ENCODE peak calls at places on chromosomes 7 and 10, in ten cellular contexts. One of them, this sample, is unnamed.

GRCh38 chr10:133259603-133259992 is 17.1 kb downstream of the ADAM8 start:
- DNase-seq in AG04450: no peak
- DNase-seq in CD8-positive, alpha-beta memory T cell: no peak
- DNase-seq in AG04449: no peak
- DNase-seq in tibial nerve: no peak
- DNase-seq in lower lobe of right lung: no peak
- DNase-seq in endodermal cell: no peak
- DNase-seq in left ventricle myocardium inferior: no peak
- DNase-seq in IMR-90: no peak
- DNase-seq in stomach: no peak
- DNase-seq in this sample: no peak

GRCh38 chr7:83663131-83663530 is 14.2 kb upstream of the SEMA3E start:
- DNase-seq in AG04450: no peak
- DNase-seq in IMR-90: no peak
- DNase-seq in stomach: no peak
- DNase-seq in tibial nerve: no peak
- DNase-seq in CD8-positive, alpha-beta memory T cell: no peak
- DNase-seq in lower lobe of right lung: no peak
- DNase-seq in left ventricle myocardium inferior: no peak
- DNase-seq in AG04449: no peak
- DNase-seq in endodermal cell: no peak
- DNase-seq in this sample: no peak

GRCh38 chr7:143487566-143487965 is 9.9 kb downstream of the TAS2R41 start:
- DNase-seq in CD8-positive, alpha-beta memory T cell: no peak
- DNase-seq in left ventricle myocardium inferior: peak; percentile 59
- DNase-seq in lower lobe of right lung: peak; percentile 55
- DNase-seq in AG04449: no peak
- DNase-seq in AG04450: no peak
- DNase-seq in stomach: no peak
- DNase-seq in endodermal cell: no peak
- DNase-seq in tibial nerve: peak; percentile 33
- DNase-seq in IMR-90: peak; percentile 62
- DNase-seq in this sample: peak; percentile 87

GRCh38 chr7:4079366-4079765 is 602.7 kb upstream of the FOXK1 start:
- DNase-seq in AG04449: no peak
- DNase-seq in endodermal cell: peak; percentile 10
- DNase-seq in left ventricle myocardium inferior: no peak
- DNase-seq in stomach: peak; percentile 9
- DNase-seq in IMR-90: no peak
- DNase-seq in lower lobe of right lung: no peak
- DNase-seq in tibial nerve: no peak
- DNase-seq in AG04450: no peak
- DNase-seq in CD8-positive, alpha-beta memory T cell: no peak
- DNase-seq in this sample: no peak

GRCh38 chr10:101848894-101849351 is 5.3 kb upstream of the KCNIP2 start:
- DNase-seq in endodermal cell: peak; percentile 78
- DNase-seq in stomach: no peak
- DNase-seq in IMR-90: no peak
- DNase-seq in AG04449: no peak
- DNase-seq in left ventricle myocardium inferior: no peak
- DNase-seq in AG04450: no peak
- DNase-seq in lower lobe of right lung: peak; percentile 62
- DNase-seq in tibial nerve: no peak
- DNase-seq in CD8-positive, alpha-beta memory T cell: no peak
- DNase-seq in this sample: no peak

GRCh38 chr10:31554556-31554955 is 235.5 kb downstream of the ZEB1 start:
- DNase-seq in stomach: no peak
- DNase-seq in IMR-90: peak; percentile 85
- DNase-seq in CD8-positive, alpha-beta memory T cell: no peak
- DNase-seq in AG04449: peak; percentile 4
- DNase-seq in AG04450: peak; percentile 34
- DNase-seq in lower lobe of right lung: no peak
- DNase-seq in endodermal cell: no peak
- DNase-seq in tibial nerve: no peak
- DNase-seq in left ventricle myocardium inferior: no peak
- DNase-seq in this sample: no peak

GRCh38 chr7:22389892-22390291 is 32.9 kb upstream of the RAPGEF5 start:
- DNase-seq in stomach: no peak
- DNase-seq in IMR-90: no peak
- DNase-seq in lower lobe of right lung: no peak
- DNase-seq in tibial nerve: no peak
- DNase-seq in AG04450: no peak
- DNase-seq in AG04449: no peak
- DNase-seq in endodermal cell: no peak
- DNase-seq in CD8-positive, alpha-beta memory T cell: no peak
- DNase-seq in left ventricle myocardium inferior: no peak
- DNase-seq in this sample: no peak

GRCh38 chr7:128827248-128827958 is 2.8 kb upstream of the FLNC start:
- DNase-seq in left ventricle myocardium inferior: peak; percentile 68
- DNase-seq in IMR-90: peak; percentile 83
- DNase-seq in lower lobe of right lung: no peak
- DNase-seq in AG04450: no peak
- DNase-seq in AG04449: peak; percentile 53
- DNase-seq in stomach: no peak
- DNase-seq in tibial nerve: no peak
- DNase-seq in endodermal cell: peak; percentile 80
- DNase-seq in CD8-positive, alpha-beta memory T cell: no peak
- DNase-seq in this sample: peak; percentile 39

GRCh38 chr10:24440817-24441790 is 232.2 kb downstream of the KIAA1217 start:
- DNase-seq in CD8-positive, alpha-beta memory T cell: no peak
- DNase-seq in endodermal cell: no peak
- DNase-seq in tibial nerve: no peak
- DNase-seq in AG04450: no peak
- DNase-seq in stomach: peak; percentile 28
- DNase-seq in AG04449: no peak
- DNase-seq in IMR-90: peak; percentile 87
- DNase-seq in left ventricle myocardium inferior: no peak
- DNase-seq in lower lobe of right lung: no peak
- DNase-seq in this sample: no peak

GRCh38 chr7:84100866-84101265 is 93.7 kb downstream of the SEMA3A start:
- DNase-seq in CD8-positive, alpha-beta memory T cell: no peak
- DNase-seq in left ventricle myocardium inferior: no peak
- DNase-seq in stomach: no peak
- DNase-seq in tibial nerve: no peak
- DNase-seq in IMR-90: peak; percentile 69
- DNase-seq in AG04450: no peak
- DNase-seq in endodermal cell: no peak
- DNase-seq in AG04449: no peak
- DNase-seq in lower lobe of right lung: no peak
- DNase-seq in this sample: no peak

GRCh38 chr7:30182186-30182585 is 47.4 kb downstream of the MTURN start:
- DNase-seq in tibial nerve: no peak
- DNase-seq in endodermal cell: no peak
- DNase-seq in IMR-90: no peak
- DNase-seq in lower lobe of right lung: no peak
- DNase-seq in stomach: no peak
- DNase-seq in AG04449: no peak
- DNase-seq in AG04450: no peak
- DNase-seq in left ventricle myocardium inferior: peak; percentile 32
- DNase-seq in CD8-positive, alpha-beta memory T cell: no peak
- DNase-seq in this sample: no peak

GRCh38 chr10:85580585-85580984 is 786.0 kb downstream of the GRID1 start:
- DNase-seq in left ventricle myocardium inferior: no peak
- DNase-seq in IMR-90: no peak
- DNase-seq in CD8-positive, alpha-beta memory T cell: no peak
- DNase-seq in tibial nerve: no peak
- DNase-seq in AG04449: no peak
- DNase-seq in lower lobe of right lung: no peak
- DNase-seq in AG04450: no peak
- DNase-seq in stomach: no peak
- DNase-seq in endodermal cell: no peak
- DNase-seq in this sample: peak; percentile 56

GRCh38 chr7:42010751-42011150 is 226.3 kb downstream of the GLI3 start:
- DNase-seq in stomach: no peak
- DNase-seq in AG04449: no peak
- DNase-seq in tibial nerve: no peak
- DNase-seq in AG04450: no peak
- DNase-seq in lower lobe of right lung: no peak
- DNase-seq in IMR-90: no peak
- DNase-seq in endodermal cell: no peak
- DNase-seq in CD8-positive, alpha-beta memory T cell: no peak
- DNase-seq in left ventricle myocardium inferior: no peak
- DNase-seq in this sample: no peak

GRCh38 chr7:14606101-14606500 is 296.4 kb downstream of the DGKB start:
- DNase-seq in stomach: no peak
- DNase-seq in IMR-90: peak; percentile 10
- DNase-seq in left ventricle myocardium inferior: no peak
- DNase-seq in AG04449: no peak
- DNase-seq in tibial nerve: no peak
- DNase-seq in CD8-positive, alpha-beta memory T cell: no peak
- DNase-seq in endodermal cell: no peak
- DNase-seq in AG04450: no peak
- DNase-seq in lower lobe of right lung: no peak
- DNase-seq in this sample: no peak

GRCh38 chr10:63503395-63503794 is 17.8 kb upstream of the REEP3 start:
- DNase-seq in AG04449: no peak
- DNase-seq in tibial nerve: no peak
- DNase-seq in IMR-90: no peak
- DNase-seq in stomach: no peak
- DNase-seq in lower lobe of right lung: no peak
- DNase-seq in CD8-positive, alpha-beta memory T cell: no peak
- DNase-seq in AG04450: no peak
- DNase-seq in left ventricle myocardium inferior: no peak
- DNase-seq in endodermal cell: no peak
- DNase-seq in this sample: no peak

GRCh38 chr10:101660268-101660667 is 34.7 kb downstream of the FBXW4 start:
- DNase-seq in IMR-90: no peak
- DNase-seq in endodermal cell: peak; percentile 50
- DNase-seq in AG04449: no peak
- DNase-seq in left ventricle myocardium inferior: no peak
- DNase-seq in tibial nerve: no peak
- DNase-seq in AG04450: no peak
- DNase-seq in lower lobe of right lung: no peak
- DNase-seq in stomach: no peak
- DNase-seq in CD8-positive, alpha-beta memory T cell: no peak
- DNase-seq in this sample: no peak

GRCh38 chr10:21423338-21423737 is 102.1 kb downstream of the SKIDA1 start:
- DNase-seq in stomach: no peak
- DNase-seq in lower lobe of right lung: no peak
- DNase-seq in AG04450: no peak
- DNase-seq in left ventricle myocardium inferior: no peak
- DNase-seq in endodermal cell: no peak
- DNase-seq in CD8-positive, alpha-beta memory T cell: no peak
- DNase-seq in IMR-90: no peak
- DNase-seq in tibial nerve: no peak
- DNase-seq in AG04449: no peak
- DNase-seq in this sample: no peak
- H3K4me3 ChIP-seq in stomach: no peak overlapping the region
- H3K4me3 ChIP-seq in lower lobe of right lung: no peak overlapping the region
- H3K4me3 ChIP-seq in AG04450: no peak overlapping the region
- H3K4me3 ChIP-seq in left ventricle myocardium inferior: no peak overlapping the region
- H3K4me3 ChIP-seq in endodermal cell: no peak overlapping the region
- H3K4me3 ChIP-seq in CD8-positive, alpha-beta memory T cell: no peak overlapping the region
- H3K4me3 ChIP-seq in IMR-90: no peak overlapping the region
- H3K4me3 ChIP-seq in tibial nerve: no peak overlapping the region
- H3K4me3 ChIP-seq in AG04449: no peak overlapping the region
- H3K4me3 ChIP-seq in this sample: no peak overlapping the region

GRCh38 chr10:61417661-61418060 is 35.5 kb downstream of the TMEM26 start:
- DNase-seq in AG04449: no peak
- DNase-seq in CD8-positive, alpha-beta memory T cell: no peak
- DNase-seq in IMR-90: no peak
- DNase-seq in endodermal cell: no peak
- DNase-seq in left ventricle myocardium inferior: no peak
- DNase-seq in AG04450: no peak
- DNase-seq in stomach: no peak
- DNase-seq in lower lobe of right lung: no peak
- DNase-seq in tibial nerve: no peak
- DNase-seq in this sample: no peak
- H3K4me3 ChIP-seq in AG04449: no peak overlapping the region
- H3K4me3 ChIP-seq in CD8-positive, alpha-beta memory T cell: no peak overlapping the region
- H3K4me3 ChIP-seq in IMR-90: no peak overlapping the region
- H3K4me3 ChIP-seq in endodermal cell: no peak overlapping the region
- H3K4me3 ChIP-seq in left ventricle myocardium inferior: no peak overlapping the region
- H3K4me3 ChIP-seq in AG04450: no peak overlapping the region
- H3K4me3 ChIP-seq in stomach: no peak overlapping the region
- H3K4me3 ChIP-seq in lower lobe of right lung: no peak overlapping the region
- H3K4me3 ChIP-seq in tibial nerve: no peak overlapping the region
- H3K4me3 ChIP-seq in this sample: no peak overlapping the region

DNA sequence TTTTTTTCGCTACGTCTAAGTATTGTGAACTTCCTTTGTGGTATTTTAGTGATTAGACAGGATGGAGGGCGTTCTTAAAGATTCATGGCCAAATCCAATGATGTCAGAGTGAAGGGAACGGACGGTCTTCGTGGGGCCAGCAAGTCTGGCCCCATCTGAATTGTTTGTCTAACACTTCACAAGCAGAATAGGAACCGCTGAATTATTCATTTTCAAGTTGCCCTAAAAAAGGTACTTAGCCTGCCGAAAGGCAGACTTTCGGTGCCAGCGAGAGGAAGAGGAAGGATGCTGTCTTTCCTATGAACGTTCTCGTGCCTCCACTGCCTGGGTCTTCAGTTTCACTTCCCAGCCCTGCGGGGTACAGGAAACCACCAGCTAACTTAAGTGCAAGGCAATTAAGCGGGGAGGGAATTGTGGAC is 145.7 kb upstream of the SH2B2 start:
- DNase-seq in AG04450: no peak
- DNase-seq in endodermal cell: no peak
- DNase-seq in tibial nerve: no peak
- DNase-seq in AG04449: no peak
- DNase-seq in IMR-90: no peak
- DNase-seq in CD8-positive, alpha-beta memory T cell: no peak
- DNase-seq in left ventricle myocardium inferior: no peak
- DNase-seq in lower lobe of right lung: no peak
- DNase-seq in stomach: no peak
- DNase-seq in this sample: no peak
- H3K4me3 ChIP-seq in AG04450: no peak overlapping the region
- H3K4me3 ChIP-seq in endodermal cell: no peak overlapping the region
- H3K4me3 ChIP-seq in tibial nerve: no peak overlapping the region
- H3K4me3 ChIP-seq in AG04449: no peak overlapping the region
- H3K4me3 ChIP-seq in IMR-90: no peak overlapping the region
- H3K4me3 ChIP-seq in CD8-positive, alpha-beta memory T cell: no peak overlapping the region
- H3K4me3 ChIP-seq in left ventricle myocardium inferior: no peak overlapping the region
- H3K4me3 ChIP-seq in lower lobe of right lung: no peak overlapping the region
- H3K4me3 ChIP-seq in stomach: no peak overlapping the region
- H3K4me3 ChIP-seq in this sample: no peak overlapping the region

DNA sequence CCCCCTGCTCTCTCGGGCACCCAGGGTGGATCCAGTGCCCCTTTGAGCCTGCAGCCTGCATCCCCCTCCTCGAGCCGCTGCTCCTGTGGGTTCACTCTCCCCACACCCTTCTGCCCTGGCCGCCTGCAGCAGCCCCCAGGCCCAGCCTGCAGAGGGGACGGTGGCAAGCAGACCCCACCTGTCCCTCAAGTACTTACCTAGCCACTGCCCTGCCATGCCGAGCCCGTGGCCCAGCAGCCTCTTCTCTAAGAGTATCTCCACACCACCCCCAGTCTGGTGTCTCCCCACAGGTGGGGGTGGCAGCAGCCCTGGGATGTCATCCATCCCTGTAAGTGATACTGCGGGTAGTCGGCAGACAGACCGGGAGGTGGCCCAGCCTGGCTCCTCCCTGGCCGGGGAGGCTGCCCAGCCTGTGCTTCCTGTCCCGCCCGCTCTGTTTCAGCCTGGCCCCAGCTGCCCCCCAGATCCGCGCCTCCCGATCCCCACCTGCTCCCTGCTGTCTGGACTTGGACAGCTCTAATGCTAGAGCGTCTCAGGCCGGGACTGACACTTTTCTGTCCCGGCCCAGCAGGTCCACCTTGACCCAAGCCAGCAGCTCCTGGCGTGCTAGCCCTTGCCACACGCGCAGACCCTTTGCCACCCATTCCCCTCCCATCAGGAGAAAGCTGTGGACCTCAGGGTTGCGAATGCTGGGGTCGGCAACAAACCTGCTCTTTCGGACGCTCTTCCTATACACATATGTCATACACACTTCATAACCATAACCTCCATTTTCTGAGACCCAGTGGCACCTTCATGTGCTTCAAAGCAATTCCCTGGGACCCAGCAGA is 25.0 kb downstream of the YKT6 start:
- DNase-seq in AG04450: no peak
- DNase-seq in AG04449: no peak
- DNase-seq in left ventricle myocardium inferior: no peak
- DNase-seq in lower lobe of right lung: no peak
- DNase-seq in tibial nerve: no peak
- DNase-seq in endodermal cell: no peak
- DNase-seq in stomach: no peak
- DNase-seq in CD8-positive, alpha-beta memory T cell: no peak
- DNase-seq in IMR-90: no peak
- DNase-seq in this sample: peak; percentile 11
- H3K4me3 ChIP-seq in AG04450: no peak overlapping the region
- H3K4me3 ChIP-seq in AG04449: no peak overlapping the region
- H3K4me3 ChIP-seq in left ventricle myocardium inferior: no peak overlapping the region
- H3K4me3 ChIP-seq in lower lobe of right lung: no peak overlapping the region
- H3K4me3 ChIP-seq in tibial nerve: no peak overlapping the region
- H3K4me3 ChIP-seq in endodermal cell: no peak overlapping the region
- H3K4me3 ChIP-seq in stomach: no peak overlapping the region
- H3K4me3 ChIP-seq in CD8-positive, alpha-beta memory T cell: no peak overlapping the region
- H3K4me3 ChIP-seq in IMR-90: no peak overlapping the region
- H3K4me3 ChIP-seq in this sample: no peak overlapping the region

This sample was measured in right lobe of liver.